ENCODE peak calls at places on chromosomes 2 and 18, in ten cellular contexts. One of them, this sample, is unnamed.

GRCh38 chr2:215851091-215851490 is 162.3 kb downstream of the MREG start:
- DNase-seq in tibial nerve: no peak
- DNase-seq in HCT116: no peak
- DNase-seq in uterus: no peak
- DNase-seq in heart left ventricle: no peak
- DNase-seq in adrenal gland: no peak
- DNase-seq in breast epithelium: no peak
- DNase-seq in ovary: no peak
- DNase-seq in transverse colon: no peak
- DNase-seq in prostate gland: no peak
- DNase-seq in this sample: no peak

GRCh38 chr2:191610749-191611148 is 67.2 kb upstream of the NABP1 start:
- DNase-seq in breast epithelium: no peak
- DNase-seq in transverse colon: no peak
- DNase-seq in heart left ventricle: no peak
- DNase-seq in uterus: no peak
- DNase-seq in ovary: no peak
- DNase-seq in prostate gland: no peak
- DNase-seq in tibial nerve: no peak
- DNase-seq in adrenal gland: no peak
- DNase-seq in HCT116: no peak
- DNase-seq in this sample: no peak

GRCh38 chr18:46387426-46388131 is 269.4 kb downstream of the LOXHD1 start:
- DNase-seq in prostate gland: peak; percentile 56
- DNase-seq in uterus: no peak
- DNase-seq in adrenal gland: no peak
- DNase-seq in heart left ventricle: no peak
- DNase-seq in HCT116: no peak
- DNase-seq in transverse colon: no peak
- DNase-seq in tibial nerve: no peak
- DNase-seq in breast epithelium: peak; percentile 40
- DNase-seq in ovary: no peak
- DNase-seq in this sample: no peak

GRCh38 chr18:8121942-8122480 is 487.2 kb upstream of the RAB12 start:
- DNase-seq in prostate gland: no peak
- DNase-seq in breast epithelium: no peak
- DNase-seq in uterus: no peak
- DNase-seq in tibial nerve: no peak
- DNase-seq in ovary: no peak
- DNase-seq in transverse colon: no peak
- DNase-seq in heart left ventricle: no peak
- DNase-seq in HCT116: peak; percentile 33
- DNase-seq in adrenal gland: no peak
- DNase-seq in this sample: no peak

GRCh38 chr2:200625958-200626363 is 40.1 kb downstream of the AOX1 start:
- DNase-seq in adrenal gland: no peak
- DNase-seq in prostate gland: no peak
- DNase-seq in transverse colon: no peak
- DNase-seq in uterus: no peak
- DNase-seq in tibial nerve: no peak
- DNase-seq in heart left ventricle: no peak
- DNase-seq in breast epithelium: no peak
- DNase-seq in HCT116: no peak
- DNase-seq in ovary: no peak
- DNase-seq in this sample: no peak

GRCh38 chr2:148670773-148671172 is 26.2 kb downstream of the EPC2 start:
- DNase-seq in uterus: no peak
- DNase-seq in adrenal gland: no peak
- DNase-seq in tibial nerve: no peak
- DNase-seq in breast epithelium: no peak
- DNase-seq in heart left ventricle: no peak
- DNase-seq in transverse colon: no peak
- DNase-seq in ovary: no peak
- DNase-seq in prostate gland: no peak
- DNase-seq in HCT116: no peak
- DNase-seq in this sample: no peak

GRCh38 chr2:175560521-175561164 is 379.1 kb upstream of the ATP5MC3 start:
- DNase-seq in transverse colon: no peak
- DNase-seq in adrenal gland: no peak
- DNase-seq in tibial nerve: no peak
- DNase-seq in heart left ventricle: no peak
- DNase-seq in ovary: no peak
- DNase-seq in uterus: no peak
- DNase-seq in breast epithelium: no peak
- DNase-seq in prostate gland: no peak
- DNase-seq in HCT116: no peak
- DNase-seq in this sample: no peak

GRCh38 chr18:48729421-48729820 is 190.6 kb downstream of the CTIF start:
- DNase-seq in breast epithelium: no peak
- DNase-seq in heart left ventricle: no peak
- DNase-seq in adrenal gland: no peak
- DNase-seq in HCT116: no peak
- DNase-seq in uterus: no peak
- DNase-seq in prostate gland: no peak
- DNase-seq in tibial nerve: no peak
- DNase-seq in transverse colon: no peak
- DNase-seq in ovary: no peak
- DNase-seq in this sample: no peak

GRCh38 chr2:143954208-143954607 is 565.7 kb downstream of the ZEB2 start:
- DNase-seq in tibial nerve: no peak
- DNase-seq in ovary: no peak
- DNase-seq in HCT116: no peak
- DNase-seq in prostate gland: no peak
- DNase-seq in uterus: no peak
- DNase-seq in adrenal gland: no peak
- DNase-seq in breast epithelium: no peak
- DNase-seq in transverse colon: no peak
- DNase-seq in heart left ventricle: no peak
- DNase-seq in this sample: no peak

GRCh38 chr18:35276276-35276675 is 13.8 kb downstream of the ZSCAN30 start:
- DNase-seq in uterus: no peak
- DNase-seq in breast epithelium: no peak
- DNase-seq in transverse colon: no peak
- DNase-seq in heart left ventricle: no peak
- DNase-seq in tibial nerve: no peak
- DNase-seq in ovary: no peak
- DNase-seq in adrenal gland: no peak
- DNase-seq in prostate gland: no peak
- DNase-seq in HCT116: no peak
- DNase-seq in this sample: no peak

GRCh38 chr2:45843136-45843535 is 191.7 kb downstream of the PRKCE start:
- DNase-seq in tibial nerve: no peak
- DNase-seq in breast epithelium: no peak
- DNase-seq in adrenal gland: no peak
- DNase-seq in HCT116: no peak
- DNase-seq in transverse colon: no peak
- DNase-seq in heart left ventricle: no peak
- DNase-seq in uterus: no peak
- DNase-seq in prostate gland: no peak
- DNase-seq in ovary: no peak
- DNase-seq in this sample: no peak

GRCh38 chr2:217451634-217452033 is 551.2 kb downstream of the TNS1 start:
- DNase-seq in ovary: peak; percentile 42
- DNase-seq in uterus: no peak
- DNase-seq in tibial nerve: no peak
- DNase-seq in heart left ventricle: no peak
- DNase-seq in HCT116: no peak
- DNase-seq in transverse colon: no peak
- DNase-seq in prostate gland: no peak
- DNase-seq in adrenal gland: peak; percentile 63
- DNase-seq in breast epithelium: no peak
- DNase-seq in this sample: no peak

GRCh38 chr2:69977208-69977607 is 15.8 kb upstream of the ASPRV1 start:
- DNase-seq in HCT116: no peak
- DNase-seq in transverse colon: no peak
- DNase-seq in uterus: no peak
- DNase-seq in breast epithelium: no peak
- DNase-seq in heart left ventricle: no peak
- DNase-seq in ovary: no peak
- DNase-seq in tibial nerve: no peak
- DNase-seq in adrenal gland: no peak
- DNase-seq in prostate gland: no peak
- DNase-seq in this sample: no peak

DNA sequence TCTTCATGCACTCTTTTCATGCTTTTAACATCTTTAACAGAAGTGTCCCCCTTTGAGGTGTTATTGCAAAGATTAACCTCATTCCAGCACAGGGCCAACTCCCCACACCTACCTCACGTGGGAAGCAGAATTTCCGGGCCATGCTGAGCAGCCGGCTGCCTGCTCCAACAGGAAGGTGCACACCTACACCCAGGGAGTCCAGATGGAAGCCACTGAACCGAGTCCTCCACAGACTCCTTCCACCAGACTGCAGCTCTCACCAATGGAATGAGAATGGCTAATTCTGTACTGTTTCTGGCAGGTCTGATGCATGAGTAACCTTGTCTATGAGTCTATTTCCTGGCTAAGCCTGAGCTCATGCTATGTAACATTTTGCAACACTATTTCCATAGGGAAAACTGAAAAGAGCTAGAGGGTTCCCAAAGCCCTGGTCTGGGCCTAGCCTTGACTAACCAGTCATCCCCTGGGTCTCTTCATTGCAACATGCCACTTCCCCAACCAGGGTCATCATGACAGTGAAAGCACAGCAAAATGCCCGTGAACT is 11.0 kb downstream of the ERFE start:
- DNase-seq in HCT116: no peak
- DNase-seq in tibial nerve: no peak
- DNase-seq in transverse colon: no peak
- DNase-seq in ovary: no peak
- DNase-seq in breast epithelium: no peak
- DNase-seq in heart left ventricle: peak; percentile 54
- DNase-seq in adrenal gland: no peak
- DNase-seq in prostate gland: no peak
- DNase-seq in uterus: no peak
- DNase-seq in this sample: no peak
- H3K4me3 ChIP-seq in HCT116: no peak overlapping the region
- H3K4me3 ChIP-seq in tibial nerve: no peak overlapping the region
- H3K4me3 ChIP-seq in transverse colon: no peak overlapping the region
- H3K4me3 ChIP-seq in ovary: no peak overlapping the region
- H3K4me3 ChIP-seq in breast epithelium: no peak overlapping the region
- H3K4me3 ChIP-seq in heart left ventricle: no peak overlapping the region
- H3K4me3 ChIP-seq in adrenal gland: no peak overlapping the region
- H3K4me3 ChIP-seq in prostate gland: no peak overlapping the region
- H3K4me3 ChIP-seq in uterus: no peak overlapping the region
- H3K4me3 ChIP-seq in this sample: no peak overlapping the region

DNA sequence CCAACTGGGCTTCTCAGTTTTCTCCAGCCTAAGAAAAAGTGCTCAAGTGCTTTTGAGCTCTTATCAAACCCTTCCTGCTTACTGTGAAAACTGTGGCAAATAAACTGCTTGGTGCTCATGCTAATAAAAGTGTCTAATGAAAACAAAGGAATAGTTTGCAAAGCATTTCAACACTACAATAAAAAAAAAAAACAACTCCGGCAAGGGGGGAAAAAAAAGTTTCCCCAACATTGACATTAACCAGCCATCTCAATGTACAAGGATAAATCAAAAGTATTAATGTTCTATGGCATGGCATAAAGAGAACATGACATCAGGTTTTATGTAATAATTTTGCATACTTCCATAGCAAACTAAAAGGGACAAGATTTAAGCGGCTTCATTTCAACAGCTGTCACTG is 14.7 kb upstream of the STPG4 start:
- DNase-seq in HCT116: no peak
- DNase-seq in ovary: no peak
- DNase-seq in transverse colon: no peak
- DNase-seq in tibial nerve: no peak
- DNase-seq in adrenal gland: no peak
- DNase-seq in heart left ventricle: no peak
- DNase-seq in prostate gland: no peak
- DNase-seq in breast epithelium: no peak
- DNase-seq in uterus: no peak
- DNase-seq in this sample: no peak
- H3K27ac ChIP-seq in HCT116: no peak overlapping the region
- H3K27ac ChIP-seq in ovary: no peak overlapping the region
- H3K27ac ChIP-seq in transverse colon: peak overlapping the region; percentile 99
- H3K27ac ChIP-seq in tibial nerve: peak overlapping the region; percentile 100
- H3K27ac ChIP-seq in adrenal gland: no peak overlapping the region
- H3K27ac ChIP-seq in heart left ventricle: no peak overlapping the region
- H3K27ac ChIP-seq in prostate gland: no peak overlapping the region
- H3K27ac ChIP-seq in breast epithelium: no peak overlapping the region
- H3K27ac ChIP-seq in uterus: peak overlapping the region; percentile 4
- H3K27ac ChIP-seq in this sample: peak overlapping the region; percentile 43

GRCh38 chr18:12326711-12327460 is 18.8 kb downstream of the TUBB6 start:
- DNase-seq in breast epithelium: no peak
- DNase-seq in tibial nerve: no peak
- DNase-seq in HCT116: no peak
- DNase-seq in transverse colon: no peak
- DNase-seq in adrenal gland: peak; percentile 41
- DNase-seq in prostate gland: no peak
- DNase-seq in uterus: no peak
- DNase-seq in heart left ventricle: no peak
- DNase-seq in ovary: no peak
- DNase-seq in this sample: no peak

GRCh38 chr18:12325726-12326245 is 17.7 kb downstream of the TUBB6 start:
- DNase-seq in HCT116: no peak
- DNase-seq in prostate gland: no peak
- DNase-seq in uterus: no peak
- DNase-seq in transverse colon: no peak
- DNase-seq in tibial nerve: no peak
- DNase-seq in adrenal gland: peak; percentile 50
- DNase-seq in ovary: no peak
- DNase-seq in heart left ventricle: no peak
- DNase-seq in breast epithelium: no peak
- DNase-seq in this sample: no peak

GRCh38 chr18:12327510-12328178 is 19.6 kb downstream of the TUBB6 start:
- DNase-seq in ovary: peak; percentile 57
- DNase-seq in breast epithelium: no peak
- DNase-seq in tibial nerve: peak; percentile 56
- DNase-seq in prostate gland: peak; percentile 31
- DNase-seq in transverse colon: peak; percentile 81
- DNase-seq in adrenal gland: peak; percentile 86
- DNase-seq in uterus: peak; percentile 61
- DNase-seq in HCT116: peak; percentile 52
- DNase-seq in heart left ventricle: peak; percentile 91
- DNase-seq in this sample: no peak

GRCh38 chr18:12328179-12328823 is 20.3 kb downstream of the TUBB6 start:
- DNase-seq in breast epithelium: no peak
- DNase-seq in uterus: no peak
- DNase-seq in HCT116: no peak
- DNase-seq in tibial nerve: no peak
- DNase-seq in prostate gland: no peak
- DNase-seq in adrenal gland: no peak
- DNase-seq in transverse colon: no peak
- DNase-seq in heart left ventricle: no peak
- DNase-seq in ovary: no peak
- DNase-seq in this sample: no peak

GRCh38 chr18:12324991-12325725 is 17.1 kb downstream of the TUBB6 start:
- DNase-seq in uterus: no peak
- DNase-seq in HCT116: no peak
- DNase-seq in ovary: no peak
- DNase-seq in tibial nerve: no peak
- DNase-seq in transverse colon: no peak
- DNase-seq in breast epithelium: no peak
- DNase-seq in prostate gland: no peak
- DNase-seq in adrenal gland: peak; percentile 48
- DNase-seq in heart left ventricle: no peak
- DNase-seq in this sample: no peak
- TF ChIP-seq POLR2A in uterus: no peak
- TF ChIP-seq POLR2A in HCT116: no peak
- TF ChIP-seq POLR2A in ovary: no peak
- TF ChIP-seq POLR2A in tibial nerve: no peak
- TF ChIP-seq POLR2A in transverse colon: no peak
- TF ChIP-seq POLR2A in breast epithelium: no peak
- TF ChIP-seq POLR2A in prostate gland: no peak
- TF ChIP-seq POLR2A in adrenal gland: no peak
- TF ChIP-seq POLR2A in heart left ventricle: no peak
- TF ChIP-seq POLR2A in this sample: no peak

GRCh38 chr18:24917767-24918166 is 434.2 kb downstream of the ZNF521 start:
- DNase-seq in breast epithelium: no peak
- DNase-seq in transverse colon: no peak
- DNase-seq in HCT116: no peak
- DNase-seq in adrenal gland: no peak
- DNase-seq in tibial nerve: no peak
- DNase-seq in heart left ventricle: no peak
- DNase-seq in prostate gland: no peak
- DNase-seq in ovary: no peak
- DNase-seq in uterus: no peak
- DNase-seq in this sample: no peak
- H3K4me3 ChIP-seq in breast epithelium: no peak overlapping the region
- H3K4me3 ChIP-seq in transverse colon: no peak overlapping the region
- H3K4me3 ChIP-seq in HCT116: no peak overlapping the region
- H3K4me3 ChIP-seq in adrenal gland: no peak overlapping the region
- H3K4me3 ChIP-seq in tibial nerve: no peak overlapping the region
- H3K4me3 ChIP-seq in heart left ventricle: no peak overlapping the region
- H3K4me3 ChIP-seq in prostate gland: no peak overlapping the region
- H3K4me3 ChIP-seq in ovary: no peak overlapping the region
- H3K4me3 ChIP-seq in uterus: no peak overlapping the region
- H3K4me3 ChIP-seq in this sample: no peak overlapping the region